ENCODE peak calls at places on chromosomes 16 and 17, in seven cellular contexts. X is GM23248; K is stimulated activated CD4-positive, alpha-beta T cell treated with anti-CD3 and anti-CD28 coated beads, Interleukin-2, amount 100 ng/mL, for 24 hours; H is thoracic aorta; D is mesendoderm; W is naive B cell; S is IMR-90. R is an unnamed sample.
A peak's percentile ranks its signal among the peaks of the same experiment; 100 is the strongest.

GRCh38 chr16:53878216-53878615 is 174.3 kb downstream of the FTO start:
- DNase-seq in W (no peak), H (no peak), X (no peak), S (no peak), D (no peak), K (no peak), R (no peak)

GRCh38 chr17:35243459-35244204 is 760 bp downstream of the SLFN5 start:
- DNase-seq in H (peak; percentile 13), X (peak; percentile 86), K (peak; percentile 58), S (peak; percentile 69), D (peak; percentile 58), W (peak; percentile 25), R (peak; percentile 15)

GRCh38 chr17:80287038-80287437 is 26.4 kb downstream of the RNF213 start:
- DNase-seq in S (no peak), K (no peak), D (no peak), W (no peak), H (no peak), X (no peak), R (no peak)

GRCh38 chr17:59753522-59754467 is 46.3 kb downstream of the VMP1 start:
- DNase-seq in W (peak; percentile 48), X (peak; percentile 86), K (no peak), S (peak; percentile 93), D (peak; percentile 85), H (no peak), R (peak; percentile 82)

GRCh38 chr16:85029413-85029794 is 1.8 kb downstream of the KIAA0513 start:
- DNase-seq in X (peak; percentile 86), W (no peak), H (no peak), D (peak; percentile 63), K (peak; percentile 51), S (peak; percentile 65), R (no peak)

GRCh38 chr16:86027366-86028126 is 128.6 kb downstream of the IRF8 start:
- DNase-seq in S (no peak), W (no peak), K (no peak), D (no peak), X (no peak), H (no peak), R (no peak)

GRCh38 chr16:68242926-68243858 is 2.0 kb upstream of the PLA2G15 start:
- DNase-seq in D (no peak), H (no peak), X (no peak), S (no peak), K (no peak), W (no peak), R (no peak)

GRCh38 chr16:69720822-69721430 is 5.4 kb downstream of the NQO1 start:
- DNase-seq in S (no peak), H (no peak), X (no peak), W (no peak), K (no peak), D (no peak), R (no peak)

GRCh38 chr17:67441052-67441738 is 64.1 kb downstream of the PITPNC1 start:
- DNase-seq in X (peak; percentile 94), S (peak; percentile 88), D (peak; percentile 46), W (no peak), K (peak; percentile 61), H (peak; percentile 6), R (peak; percentile 85)

GRCh38 chr16:11167581-11167980 is 88.4 kb downstream of the SOCS1 start:
- DNase-seq in H (no peak), S (no peak), X (no peak), D (no peak), K (no peak), W (no peak), R (no peak)

GRCh38 chr17:4492762-4493561 is 5.7 kb upstream of the SPNS2 start:
- DNase-seq in D (peak; percentile 90), K (peak; percentile 29), W (no peak), X (peak; percentile 27), H (no peak), S (peak; percentile 28), R (peak; percentile 66)

GRCh38 chr17:44971776-44972483 is 3.8 kb upstream of the C1QL1 start:
- DNase-seq in D (peak; percentile 52), S (peak; percentile 72), X (peak; percentile 83), K (peak; percentile 62), W (no peak), H (no peak), R (no peak)

GRCh38 chr17:77929180-77929564 is 29.3 kb upstream of the TNRC6C start:
- DNase-seq in S (no peak), H (no peak), X (no peak), K (no peak), W (no peak), D (no peak), R (no peak)

GRCh38 chr17:44108440-44109311 is 14.8 kb downstream of the HDAC5 start:
- DNase-seq in D (no peak), X (peak; percentile 99), K (no peak), H (peak; percentile 94), S (peak; percentile 98), W (no peak), R (no peak)

GRCh38 chr17:16653367-16654041 is at the start of gene ZNF624:
- DNase-seq in K (peak; percentile 93), X (peak; percentile 95), D (peak; percentile 96), H (peak; percentile 77), W (peak; percentile 84), S (peak; percentile 83), R (peak; percentile 93)

GRCh38 chr16:89723279-89724250 is 2.2 kb downstream of the ZNF276 start:
- DNase-seq in S (peak; percentile 14), K (peak; percentile 73), D (no peak), W (no peak), X (peak; percentile 40), H (no peak), R (no peak)

GRCh38 chr17:73591278-73592078 is 52.8 kb downstream of the SDK2 start:
- DNase-seq in D (no peak), H (no peak), W (peak; percentile 81), X (no peak), K (peak; percentile 15), S (no peak), R (peak; percentile 98)

GRCh38 chr16:17270683-17271109 is 200.1 kb downstream of the XYLT1 start:
- DNase-seq in S (no peak), D (no peak), K (no peak), W (no peak), H (no peak), X (no peak), R (no peak)

GRCh38 chr16:67537636-67538591 is 9.3 kb downstream of the RIPOR1 start:
- DNase-seq in X (peak; percentile 50), W (peak; percentile 75), H (no peak), D (peak; percentile 45), S (no peak), K (peak; percentile 56), R (peak; percentile 46)

GRCh38 chr17:57861000-57861736 is 11.3 kb upstream of the MRPS23 start:
- DNase-seq in K (peak; percentile 45), W (peak; percentile 41), X (peak; percentile 57), H (peak; percentile 36), D (peak; percentile 85), S (peak; percentile 60), R (peak; percentile 21)

GRCh38 chr16:19582050-19582784 is 26.7 kb downstream of the VPS35L start:
- DNase-seq in X (no peak), S (no peak), W (no peak), H (no peak), K (no peak), D (no peak), R (no peak)

GRCh38 chr17:6712058-6712853 is 913 bp downstream of the SLC13A5 start:
- DNase-seq in W (no peak), K (no peak), S (no peak), X (peak; percentile 19), H (no peak), D (peak; percentile 91), R (no peak)

GRCh38 chr17:11177340-11177739 is 63.7 kb upstream of the SHISA6 start:
- DNase-seq in D (no peak), K (no peak), X (no peak), W (no peak), H (no peak), S (no peak), R (no peak)

GRCh38 chr17:63537001-63537400 is 13.3 kb upstream of the DCAF7 start:
- DNase-seq in W (no peak), S (no peak), X (no peak), K (no peak), D (no peak), H (no peak), R (no peak)

GRCh38 chr17:79407385-79407784 is 203.5 kb downstream of the RBFOX3 start:
- DNase-seq in D (no peak), S (no peak), K (no peak), H (no peak), X (no peak), W (no peak), R (no peak)

GRCh38 chr16:85209526-85210121 is 97.4 kb upstream of the CIBAR2 start:
- DNase-seq in K (no peak), H (no peak), X (no peak), W (no peak), D (no peak), S (no peak), R (no peak)

GRCh38 chr16:19607610-19608280 is 52.2 kb downstream of the VPS35L start:
- DNase-seq in W (no peak), K (no peak), D (peak; percentile 59), S (peak; percentile 14), H (no peak), X (peak; percentile 92), R (no peak)